ENCODE peak calls at places on chromosomes 1 and 21, in five cellular contexts. T is fibroblast of the aortic adventitia, M is SJCRH30, Z is heart right ventricle, U is PC-9. B is an unnamed sample.

GRCh38 chr1:25472494-25472893 is 41.8 kb downstream of the MACO1 start:
- DNase-seq in T (no peak), M (no peak), Z (no peak), U (no peak), B (no peak)

GRCh38 chr1:233661376-233662159 is 47.7 kb downstream of the KCNK1 start:
- DNase-seq in T (no peak), M (no peak), Z (no peak), U (no peak), B (no peak)

GRCh38 chr1:108050911-108051624 is 86.1 kb upstream of the VAV3 start:
- DNase-seq in T (no peak), M (peak), Z (peak), U (no peak), B (no peak)

GRCh38 chr1:69126761-69127160 is 441.0 kb upstream of the LRRC7 start:
- DNase-seq in T (no peak), M (no peak), Z (no peak), U (no peak), B (no peak)

GRCh38 chr21:37208056-37208705 is 59.0 kb downstream of the VPS26C start:
- DNase-seq in T (no peak), M (peak), Z (peak), U (no peak), B (peak)

GRCh38 chr1:41455479-41456271 is 28.8 kb downstream of the EDN2 start:
- DNase-seq in T (peak), M (peak), Z (peak), U (no peak), B (no peak)

GRCh38 chr1:21598417-21598816 is 70.7 kb downstream of the RAP1GAP start:
- DNase-seq in T (no peak), M (no peak), Z (no peak), U (no peak), B (no peak)

GRCh38 chr1:151990856-151991198 is 2.8 kb downstream of the S100A10 start:
- DNase-seq in T (peak), M (peak), Z (peak), U (peak), B (no peak)

GRCh38 chr1:41726899-41727748 is 191.6 kb downstream of the HIVEP3 start:
- DNase-seq in T (no peak), M (no peak), Z (peak), U (no peak), B (peak)

GRCh38 chr1:119674835-119675289 is 26.8 kb upstream of the ZNF697 start:
- DNase-seq in T (peak), M (peak), Z (no peak), U (peak), B (no peak)

GRCh38 chr21:45421071-45421845 is 16.3 kb downstream of the COL18A1 start:
- DNase-seq in T (no peak), M (no peak), Z (no peak), U (peak), B (peak)

GRCh38 chr1:53511933-53512806 is 53.0 kb downstream of the DMRTB1 start:
- DNase-seq in T (peak), M (no peak), Z (peak), U (no peak), B (no peak)

GRCh38 chr1:34985063-34985770 is at the start of gene TMEM35B:
- DNase-seq in T (peak), M (peak), Z (peak), U (no peak), B (peak)

GRCh38 chr1:25110480-25110879 is 121.8 kb downstream of the SYF2 start:
- DNase-seq in T (no peak), M (no peak), Z (no peak), U (no peak), B (no peak)

GRCh38 chr1:98406346-98407088 is 255.0 kb upstream of the SNX7 start:
- DNase-seq in T (no peak), M (no peak), Z (no peak), U (no peak), B (no peak)

GRCh38 chr21:28884481-28884880 is 108.2 kb downstream of the LTN1 start:
- DNase-seq in T (no peak), M (no peak), Z (no peak), U (no peak), B (no peak)

GRCh38 chr21:45593162-45594022 is 50.1 kb upstream of the PCBP3 start:
- DNase-seq in T (no peak), M (no peak), Z (no peak), U (no peak), B (peak)

GRCh38 chr1:18999287-18999852 is 42.9 kb upstream of the IFFO2 start:
- DNase-seq in T (peak), M (no peak), Z (peak), U (no peak), B (no peak)

GRCh38 chr1:40317394-40318074 is 448 bp upstream of the COL9A2 start:
- DNase-seq in T (no peak), M (no peak), Z (no peak), U (no peak), B (no peak)

GRCh38 chr1:209095627-209096595 is 487.6 kb upstream of the CAMK1G start:
- DNase-seq in T (peak), M (peak), Z (no peak), U (peak), B (no peak)

GRCh38 chr1:169245706-169246105 is 121.9 kb downstream of the NME7 start:
- DNase-seq in T (no peak), M (no peak), Z (no peak), U (no peak), B (no peak)

GRCh38 chr1:211616231-211617031 is 37.5 kb upstream of the SLC30A1 start:
- DNase-seq in T (peak), M (no peak), Z (peak), U (no peak), B (no peak)

GRCh38 chr1:62725981-62726588 is 37.9 kb upstream of the DOCK7 start:
- DNase-seq in T (peak), M (peak), Z (no peak), U (no peak), B (no peak)

GRCh38 chr1:156090138-156090821 is 8.0 kb upstream of the MEX3A start:
- DNase-seq in T (no peak), M (no peak), Z (no peak), U (no peak), B (no peak)

GRCh38 chr1:70675737-70676156 is 264.7 kb downstream of the CTH start:
- DNase-seq in T (no peak), M (peak), Z (no peak), U (no peak), B (no peak)

GRCh38 chr1:227428803-227429202 is 110.5 kb upstream of the CDC42BPA start:
- DNase-seq in T (no peak), M (peak), Z (peak), U (peak), B (no peak)

GRCh38 chr1:209248649-209249279 is 334.8 kb upstream of the CAMK1G start:
- DNase-seq in T (peak), M (peak), Z (peak), U (peak), B (no peak)

GRCh38 chr1:149884433-149885363 is 14.7 kb upstream of the BOLA1 start:
- DNase-seq in T (peak), M (peak), Z (no peak), U (peak), B (no peak)

GRCh38 chr1:54977938-54978337 is 2.5 kb upstream of the TMEM61 start:
- DNase-seq in T (no peak), M (peak), Z (no peak), U (peak), B (no peak)

GRCh38 chr21:25885880-25886279 is 151.1 kb downstream of the GABPA start:
- DNase-seq in T (peak), M (no peak), Z (no peak), U (no peak), B (no peak)

GRCh38 chr21:25885405-25885804 is 150.6 kb downstream of the GABPA start:
- DNase-seq in T (no peak), M (no peak), Z (no peak), U (no peak), B (no peak)

GRCh38 chr21:25878334-25878733 is 143.6 kb downstream of the GABPA start:
- DNase-seq in T (no peak), M (no peak), Z (no peak), U (no peak), B (no peak)

GRCh38 chr21:25879203-25879602 is 144.4 kb downstream of the GABPA start:
- DNase-seq in T (no peak), M (no peak), Z (no peak), U (no peak), B (no peak)

GRCh38 chr21:25881524-25882376 is 147.0 kb downstream of the GABPA start:
- DNase-seq in T (peak), M (peak), Z (peak), U (no peak), B (peak)
- H3K4me3 ChIP-seq in T (no peak), M (no peak), Z (no peak), U (no peak), B (no peak)

GRCh38 chr1:28913786-28914227 is 562 bp upstream of the EPB41 start:
- DNase-seq in T (no peak), M (no peak), Z (no peak), U (no peak), B (no peak)

GRCh38 chr1:28917757-28918118 is 3.4 kb downstream of the EPB41 start:
- DNase-seq in T (no peak), M (no peak), Z (no peak), U (no peak), B (no peak)

GRCh38 chr1:28915036-28915895 is 897 bp downstream of the EPB41 start:
- DNase-seq in T (peak), M (peak), Z (no peak), U (peak), B (no peak)

GRCh38 chr1:28910379-28911125 is 3.8 kb upstream of the EPB41 start:
- DNase-seq in T (no peak), M (peak), Z (no peak), U (no peak), B (no peak)

GRCh38 chr1:28914228-28915035 is at the start of gene EPB41:
- DNase-seq in T (peak), M (peak), Z (peak), U (peak), B (peak)
- H3K4me3 ChIP-seq in T (peak), M (peak), Z (peak), U (peak), B (peak)

GRCh38 chr21:43720539-43721224 is 1.8 kb downstream of the PDXK start:
- DNase-seq in T (no peak), M (no peak), Z (no peak), U (no peak), B (no peak)
- H3K4me3 ChIP-seq in T (peak), M (no peak), Z (peak), U (peak), B (peak)

GRCh38 chr1:184973308-184974085 is 811 bp downstream of the NIBAN1 start:
- DNase-seq in T (peak), M (peak), Z (peak), U (no peak), B (peak)

GRCh38 chr1:184975208-184975875 is 1.0 kb upstream of the NIBAN1 start:
- DNase-seq in T (no peak), M (no peak), Z (no peak), U (no peak), B (no peak)

GRCh38 chr1:184974086-184974836 is at the start of gene NIBAN1:
- DNase-seq in T (peak), M (peak), Z (peak), U (peak), B (peak)

GRCh38 chr1:184972281-184973055 is 1.8 kb downstream of the NIBAN1 start:
- DNase-seq in T (peak), M (no peak), Z (no peak), U (no peak), B (no peak)

DNA sequence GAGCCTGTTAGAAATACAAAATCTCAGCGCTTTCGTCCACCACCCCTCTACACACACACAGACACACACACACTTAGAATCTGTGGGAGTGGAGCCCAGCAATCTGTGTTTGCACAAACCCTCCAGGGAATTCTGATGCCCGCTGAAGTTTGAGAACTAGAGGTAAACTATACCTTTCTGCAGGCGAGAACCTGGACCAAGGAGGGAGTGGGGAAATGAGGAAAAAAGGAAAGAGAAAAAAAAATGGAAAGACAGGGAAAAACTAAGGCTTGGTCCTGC is 468 bp upstream of the NIBAN1 start:
- DNase-seq in T (no peak), M (no peak), Z (no peak), U (no peak), B (no peak)
- H3K4me3 ChIP-seq in T (peak), M (no peak), Z (peak), U (peak), B (peak)

B was measured in upper lobe of right lung.